ENCODE peak calls at places on chromosomes 5 and 9, in eight cellular contexts. F is AG09319; K is naive thymus-derived CD4-positive, alpha-beta T cell; Q is EL; N is heart left ventricle; I is NCI-H524 treated with DMSO at 0.1 percent for 48 hours; P is SW 1271; U is stimulated activated CD8-positive, alpha-beta memory T cell treated with anti-CD3 and anti-CD28 coated beads, Interleukin-7, amount 100 ng/mL, for 4 hours. W is an unnamed sample.

GRCh38 chr9:98220911-98221310 is 28.5 kb upstream of the CORO2A start:
- DNase-seq in F (no peak), K (no peak), Q (no peak), N (no peak), I (no peak), P (no peak), U (no peak), W (no peak)

GRCh38 chr9:6757988-6758417 is 230 bp downstream of the KDM4C start:
- DNase-seq in F (no peak), K (peak; percentile 94), Q (no peak), N (no peak), I (no peak), P (no peak), U (no peak), W (no peak)

GRCh38 chr5:6540111-6540830 is 91.6 kb downstream of the UBE2QL1 start:
- DNase-seq in F (no peak), K (no peak), Q (peak; percentile 13), N (no peak), I (no peak), P (no peak), U (no peak), W (no peak)

GRCh38 chr9:124219290-124219605 is 38.5 kb upstream of the NEK6 start:
- DNase-seq in F (no peak), K (no peak), Q (no peak), N (no peak), I (no peak), P (no peak), U (no peak), W (no peak)

GRCh38 chr9:77826621-77827020 is 178.5 kb upstream of the GNA14 start:
- DNase-seq in F (no peak), K (no peak), Q (no peak), N (no peak), I (no peak), P (no peak), U (no peak), W (no peak)

GRCh38 chr9:84846501-84847323 is 177.2 kb downstream of the NTRK2 start:
- DNase-seq in F (no peak), K (no peak), Q (no peak), N (no peak), I (no peak), P (no peak), U (no peak), W (no peak)

GRCh38 chr9:36485647-36486453 is 85.8 kb upstream of the RNF38 start:
- DNase-seq in F (no peak), K (no peak), Q (peak; percentile 51), N (no peak), I (no peak), P (no peak), U (no peak), W (no peak)

GRCh38 chr5:41095324-41096101 is 24.4 kb upstream of the MROH2B start:
- DNase-seq in F (no peak), K (no peak), Q (no peak), N (no peak), I (no peak), P (no peak), U (no peak), W (no peak)

GRCh38 chr9:89878687-89879086 is 273.9 kb downstream of the GADD45G start:
- DNase-seq in F (no peak), K (peak; percentile 13), Q (no peak), N (peak; percentile 95), I (peak; percentile 37), P (no peak), U (no peak), W (no peak)

GRCh38 chr5:59423021-59423420 is 470.5 kb downstream of the PDE4D start:
- DNase-seq in F (no peak), K (no peak), Q (peak; percentile 3), N (no peak), I (no peak), P (no peak), U (no peak), W (no peak)

GRCh38 chr9:133545494-133546286 is 11.2 kb downstream of the ADAMTSL2 start:
- DNase-seq in F (no peak), K (no peak), Q (no peak), N (peak; percentile 47), I (no peak), P (no peak), U (no peak), W (no peak)

GRCh38 chr5:43352916-43353315 is 39.7 kb upstream of the HMGCS1 start:
- DNase-seq in F (no peak), K (no peak), Q (no peak), N (no peak), I (no peak), P (no peak), U (no peak), W (no peak)

GRCh38 chr9:92652461-92652860 is 17.5 kb downstream of the IPPK start:
- DNase-seq in F (no peak), K (no peak), Q (no peak), N (no peak), I (no peak), P (no peak), U (no peak), W (no peak)

GRCh38 chr9:14961372-14962068 is 51.3 kb upstream of the FREM1 start:
- DNase-seq in F (no peak), K (no peak), Q (no peak), N (no peak), I (no peak), P (no peak), U (no peak), W (no peak)

GRCh38 chr5:126471875-126472537 is 48.8 kb downstream of the GRAMD2B start:
- DNase-seq in F (peak; percentile 62), K (no peak), Q (peak; percentile 87), N (no peak), I (no peak), P (no peak), U (no peak), W (no peak)

GRCh38 chr5:139768802-139769465 is 26.7 kb upstream of the PSD2 start:
- DNase-seq in F (no peak), K (no peak), Q (peak; percentile 51), N (no peak), I (no peak), P (no peak), U (no peak), W (no peak)

GRCh38 chr9:133716564-133717112 is 21.5 kb downstream of the SARDH start:
- DNase-seq in F (no peak), K (no peak), Q (no peak), N (no peak), I (no peak), P (no peak), U (no peak), W (no peak)

GRCh38 chr5:107980923-107981748 is 310.4 kb upstream of the EFNA5 start:
- DNase-seq in F (no peak), K (no peak), Q (no peak), N (no peak), I (no peak), P (no peak), U (no peak), W (no peak)

GRCh38 chr5:3595102-3595961 is at the start of gene IRX1:
- DNase-seq in F (no peak), K (no peak), Q (no peak), N (no peak), I (peak; percentile 60), P (no peak), U (no peak), W (no peak)

GRCh38 chr5:179149278-179149677 is 89.1 kb downstream of the ZNF354C start:
- DNase-seq in F (no peak), K (no peak), Q (no peak), N (peak; percentile 13), I (no peak), P (no peak), U (no peak), W (no peak)

GRCh38 chr9:136860933-136861873 is 4.9 kb downstream of the EDF1 start:
- DNase-seq in F (no peak), K (no peak), Q (no peak), N (peak; percentile 24), I (no peak), P (no peak), U (no peak), W (no peak)

GRCh38 chr5:57302164-57302563 is 128.3 kb downstream of the GPBP1 start:
- DNase-seq in F (no peak), K (no peak), Q (peak; percentile 49), N (no peak), I (no peak), P (peak; percentile 80), U (peak; percentile 15), W (peak; percentile 6)

GRCh38 chr5:117261948-117262606 is 687.5 kb upstream of the SEMA6A start:
- DNase-seq in F (no peak), K (no peak), Q (no peak), N (no peak), I (no peak), P (no peak), U (no peak), W (no peak)

W was measured in activated CD8-positive, alpha-beta memory T cell treated with anti-CD3 and anti-CD28 coated beads for 4 hours.